ENCODE peak calls at places on chromosome 22, in seven cellular contexts. One of them, this sample, is unnamed. For H3K36me3 and H3K4me1, the result is how much of the 10 kb centered on the place peaks cover.

GRCh38 chr22:22058649-22059475 is 76.3 kb upstream of the TOP3B start:
- ATAC-seq in mucosa of descending colon: peak
- ATAC-seq in pancreas: no peak
- ATAC-seq in Panc1: no peak
- ATAC-seq in lung: no peak
- ATAC-seq in HCT116: no peak
- ATAC-seq in upper lobe of right lung: no peak
- ATAC-seq in this sample: no peak

GRCh38 chr22:17117890-17118289 is 3.3 kb downstream of the TMEM121B start:
- ATAC-seq in mucosa of descending colon: no peak
- ATAC-seq in pancreas: no peak
- ATAC-seq in Panc1: no peak
- ATAC-seq in lung: no peak
- ATAC-seq in HCT116: no peak
- ATAC-seq in upper lobe of right lung: no peak
- ATAC-seq in this sample: no peak

GRCh38 chr22:20267441-20268288 is 453 bp downstream of the RTN4R start:
- ATAC-seq in mucosa of descending colon: peak
- ATAC-seq in pancreas: peak
- ATAC-seq in Panc1: peak
- ATAC-seq in lung: no peak
- ATAC-seq in HCT116: peak
- ATAC-seq in upper lobe of right lung: peak
- ATAC-seq in this sample: no peak

GRCh38 chr22:48592066-48592345 is 1235.7 kb downstream of the BRD1 start:
- ATAC-seq in mucosa of descending colon: no peak
- ATAC-seq in pancreas: no peak
- ATAC-seq in Panc1: no peak
- ATAC-seq in lung: no peak
- ATAC-seq in HCT116: no peak
- ATAC-seq in upper lobe of right lung: no peak
- ATAC-seq in this sample: no peak

GRCh38 chr22:27634043-27634442 is 167.5 kb downstream of the MN1 start:
- ATAC-seq in mucosa of descending colon: no peak
- ATAC-seq in pancreas: no peak
- ATAC-seq in Panc1: no peak
- ATAC-seq in lung: no peak
- ATAC-seq in HCT116: no peak
- ATAC-seq in upper lobe of right lung: no peak
- ATAC-seq in this sample: no peak

GRCh38 chr22:20494978-20495860 is at the start of gene KLHL22:
- ATAC-seq in mucosa of descending colon: peak
- ATAC-seq in pancreas: peak
- ATAC-seq in Panc1: peak
- ATAC-seq in lung: peak
- ATAC-seq in HCT116: peak
- ATAC-seq in upper lobe of right lung: peak
- ATAC-seq in this sample: peak

GRCh38 chr22:25417792-25418191 is 146.7 kb upstream of the GRK3 start:
- ATAC-seq in mucosa of descending colon: no peak
- ATAC-seq in pancreas: no peak
- ATAC-seq in Panc1: no peak
- ATAC-seq in lung: no peak
- ATAC-seq in HCT116: no peak
- ATAC-seq in upper lobe of right lung: no peak
- ATAC-seq in this sample: no peak

GRCh38 chr22:40334899-40335298 is 11.4 kb upstream of the ADSL start:
- ATAC-seq in mucosa of descending colon: no peak
- ATAC-seq in pancreas: no peak
- ATAC-seq in Panc1: no peak
- ATAC-seq in lung: no peak
- ATAC-seq in HCT116: no peak
- ATAC-seq in upper lobe of right lung: no peak
- ATAC-seq in this sample: no peak

GRCh38 chr22:48506506-48507145 is 1321.0 kb downstream of the BRD1 start:
- ATAC-seq in mucosa of descending colon: no peak
- ATAC-seq in pancreas: no peak
- ATAC-seq in Panc1: no peak
- ATAC-seq in lung: no peak
- ATAC-seq in HCT116: no peak
- ATAC-seq in upper lobe of right lung: no peak
- ATAC-seq in this sample: no peak

GRCh38 chr22:50725597-50725996 is 12.4 kb upstream of the ACR start:
- ATAC-seq in mucosa of descending colon: no peak
- ATAC-seq in pancreas: no peak
- ATAC-seq in Panc1: no peak
- ATAC-seq in lung: no peak
- ATAC-seq in HCT116: no peak
- ATAC-seq in upper lobe of right lung: no peak
- ATAC-seq in this sample: no peak

GRCh38 chr22:47136671-47137070 is 374.2 kb downstream of the TBC1D22A start:
- ATAC-seq in mucosa of descending colon: no peak
- ATAC-seq in pancreas: no peak
- ATAC-seq in Panc1: no peak
- ATAC-seq in lung: no peak
- ATAC-seq in HCT116: no peak
- ATAC-seq in upper lobe of right lung: no peak
- ATAC-seq in this sample: no peak

GRCh38 chr22:44309137-44309536 is 3.6 kb downstream of the SHISAL1 start:
- ATAC-seq in mucosa of descending colon: peak
- ATAC-seq in pancreas: peak
- ATAC-seq in Panc1: peak
- ATAC-seq in lung: peak
- ATAC-seq in HCT116: peak
- ATAC-seq in upper lobe of right lung: peak
- ATAC-seq in this sample: peak

GRCh38 chr22:48205790-48206189 is 1443.3 kb downstream of the TBC1D22A start:
- ATAC-seq in mucosa of descending colon: no peak
- ATAC-seq in pancreas: no peak
- ATAC-seq in Panc1: no peak
- ATAC-seq in lung: no peak
- ATAC-seq in HCT116: no peak
- ATAC-seq in upper lobe of right lung: no peak
- ATAC-seq in this sample: no peak

GRCh38 chr22:40009953-40010751 is 15.4 kb downstream of the FAM83F start:
- ATAC-seq in mucosa of descending colon: no peak
- ATAC-seq in pancreas: peak
- ATAC-seq in Panc1: no peak
- ATAC-seq in lung: no peak
- ATAC-seq in HCT116: no peak
- ATAC-seq in upper lobe of right lung: no peak
- ATAC-seq in this sample: no peak

GRCh38 chr22:40181323-40181722 is 3.6 kb downstream of the TNRC6B start:
- ATAC-seq in mucosa of descending colon: peak
- ATAC-seq in pancreas: no peak
- ATAC-seq in Panc1: no peak
- ATAC-seq in lung: no peak
- ATAC-seq in HCT116: no peak
- ATAC-seq in upper lobe of right lung: no peak
- ATAC-seq in this sample: no peak

GRCh38 chr22:45763236-45763624 is 91.6 kb downstream of the ATXN10 start:
- ATAC-seq in mucosa of descending colon: no peak
- ATAC-seq in pancreas: no peak
- ATAC-seq in Panc1: no peak
- ATAC-seq in lung: peak
- ATAC-seq in HCT116: no peak
- ATAC-seq in upper lobe of right lung: peak
- ATAC-seq in this sample: no peak

GRCh38 chr22:31229402-31230140 is 17.5 kb downstream of the LIMK2 start:
- ATAC-seq in mucosa of descending colon: peak
- ATAC-seq in pancreas: peak
- ATAC-seq in Panc1: no peak
- ATAC-seq in lung: no peak
- ATAC-seq in HCT116: no peak
- ATAC-seq in upper lobe of right lung: peak
- ATAC-seq in this sample: peak

GRCh38 chr22:46609175-46609690 is 11.0 kb upstream of the GRAMD4 start:
- ATAC-seq in mucosa of descending colon: peak
- ATAC-seq in pancreas: peak
- ATAC-seq in Panc1: peak
- ATAC-seq in lung: no peak
- ATAC-seq in HCT116: peak
- ATAC-seq in upper lobe of right lung: no peak
- ATAC-seq in this sample: no peak

GRCh38 chr22:48037618-48038017 is 1275.2 kb downstream of the TBC1D22A start:
- ATAC-seq in mucosa of descending colon: no peak
- ATAC-seq in pancreas: no peak
- ATAC-seq in Panc1: no peak
- ATAC-seq in lung: no peak
- ATAC-seq in HCT116: no peak
- ATAC-seq in upper lobe of right lung: no peak
- ATAC-seq in this sample: no peak

GRCh38 chr22:28813772-28814518 is 13.6 kb upstream of the XBP1 start:
- ATAC-seq in mucosa of descending colon: peak
- ATAC-seq in pancreas: peak
- ATAC-seq in Panc1: no peak
- ATAC-seq in lung: peak
- ATAC-seq in HCT116: no peak
- ATAC-seq in upper lobe of right lung: peak
- ATAC-seq in this sample: peak

GRCh38 chr22:44739024-44739423 is 13.4 kb upstream of the ARHGAP8 start:
- ATAC-seq in mucosa of descending colon: no peak
- ATAC-seq in pancreas: no peak
- ATAC-seq in Panc1: no peak
- ATAC-seq in lung: no peak
- ATAC-seq in HCT116: no peak
- ATAC-seq in upper lobe of right lung: no peak
- ATAC-seq in this sample: no peak

GRCh38 chr22:39926175-39927152 is 25.6 kb downstream of the GRAP2 start:
- ATAC-seq in mucosa of descending colon: peak
- ATAC-seq in pancreas: peak
- ATAC-seq in Panc1: no peak
- ATAC-seq in lung: no peak
- ATAC-seq in HCT116: no peak
- ATAC-seq in upper lobe of right lung: no peak
- ATAC-seq in this sample: no peak

GRCh38 chr22:23705358-23705757 is 14.5 kb downstream of the RGL4 start:
- ATAC-seq in mucosa of descending colon: no peak
- ATAC-seq in pancreas: no peak
- ATAC-seq in Panc1: no peak
- ATAC-seq in lung: no peak
- ATAC-seq in HCT116: no peak
- ATAC-seq in upper lobe of right lung: no peak
- ATAC-seq in this sample: no peak
- H3K36me3 ChIP-seq in mucosa of descending colon: under half
- H3K36me3 ChIP-seq in pancreas: under half
- H3K36me3 ChIP-seq in Panc1: under half
- H3K36me3 ChIP-seq in lung: half or more
- H3K36me3 ChIP-seq in HCT116: under half
- H3K36me3 ChIP-seq in upper lobe of right lung: half or more
- H3K36me3 ChIP-seq in this sample: under half

DNA sequence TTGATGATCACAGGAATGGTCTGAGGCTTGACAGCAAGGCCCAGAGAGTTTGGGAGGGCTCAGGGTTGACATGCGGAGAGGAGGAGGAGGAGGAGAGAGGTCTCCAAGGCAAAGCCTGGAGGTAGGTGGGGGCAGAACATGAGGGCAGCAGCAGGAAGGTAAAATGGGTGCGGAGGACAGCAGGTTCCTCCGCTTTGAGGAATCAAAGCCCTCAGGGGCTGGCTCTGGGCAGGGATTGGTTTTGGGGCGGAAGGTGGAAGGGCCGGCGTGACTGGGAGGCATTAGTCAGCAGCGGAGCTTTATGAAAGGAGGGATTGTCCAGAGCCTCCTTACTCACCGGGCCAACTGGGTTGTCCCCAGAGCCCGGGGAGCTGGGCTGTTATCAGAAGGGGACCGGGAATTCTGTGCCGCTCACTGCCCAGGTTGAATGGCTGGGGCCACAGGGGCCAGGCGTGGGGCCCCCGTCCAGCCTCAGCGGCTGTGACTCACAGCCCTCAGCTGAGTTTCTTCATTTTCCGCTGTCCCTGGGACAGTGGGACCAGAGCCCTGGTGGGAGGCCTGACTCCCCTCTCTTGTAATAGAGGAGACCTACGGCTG is 36.2 kb downstream of the LIF start:
- ATAC-seq in mucosa of descending colon: no peak
- ATAC-seq in pancreas: peak
- ATAC-seq in Panc1: peak
- ATAC-seq in lung: no peak
- ATAC-seq in HCT116: peak
- ATAC-seq in upper lobe of right lung: no peak
- ATAC-seq in this sample: no peak
- H3K4me1 ChIP-seq in mucosa of descending colon: under half
- H3K4me1 ChIP-seq in pancreas: under half
- H3K4me1 ChIP-seq in Panc1: half or more
- H3K4me1 ChIP-seq in lung: under half
- H3K4me1 ChIP-seq in HCT116: half or more
- H3K4me1 ChIP-seq in upper lobe of right lung: half or more
- H3K4me1 ChIP-seq in this sample: under half

DNA sequence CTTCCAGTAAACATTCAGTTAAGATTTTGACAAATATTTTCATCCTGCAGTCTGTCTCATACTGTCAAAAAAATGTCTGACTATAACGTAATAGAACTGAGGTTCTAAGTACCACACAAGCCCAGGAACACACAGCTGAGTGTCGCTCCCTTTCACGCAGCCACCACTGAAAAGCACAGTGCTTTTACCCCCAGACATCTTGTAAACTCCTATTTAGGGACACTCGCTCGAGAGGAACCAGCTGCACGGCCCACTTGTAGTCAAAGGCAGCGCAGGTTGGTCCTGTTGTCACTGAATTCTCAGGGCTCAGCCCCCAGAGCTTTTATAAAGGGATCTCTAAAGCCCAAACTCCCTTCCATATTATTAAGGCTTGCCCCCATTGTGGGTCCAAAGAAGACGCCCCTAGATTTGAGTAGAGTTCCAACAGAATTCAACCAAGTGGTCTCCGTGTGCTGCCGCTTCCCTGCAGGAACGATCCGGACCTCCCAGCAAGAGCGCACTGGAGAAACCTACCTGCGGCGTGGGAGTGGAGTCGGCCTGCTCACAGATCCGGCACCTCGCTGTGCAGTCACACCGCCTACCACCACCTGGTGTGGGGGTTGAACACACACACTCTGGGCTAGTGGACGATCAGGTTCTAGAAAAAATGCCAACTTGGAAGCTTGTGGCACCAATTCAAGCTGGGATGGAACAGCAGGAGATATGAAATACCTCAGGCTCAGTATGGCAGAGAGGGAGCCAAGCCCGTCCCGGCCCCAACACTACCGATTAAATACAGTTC is 23.4 kb downstream of the ASPHD2 start:
- ATAC-seq in mucosa of descending colon: no peak
- ATAC-seq in pancreas: no peak
- ATAC-seq in Panc1: no peak
- ATAC-seq in lung: no peak
- ATAC-seq in HCT116: no peak
- ATAC-seq in upper lobe of right lung: no peak
- ATAC-seq in this sample: no peak
- H3K36me3 ChIP-seq in mucosa of descending colon: under half
- H3K36me3 ChIP-seq in pancreas: under half
- H3K36me3 ChIP-seq in Panc1: under half
- H3K36me3 ChIP-seq in lung: under half
- H3K36me3 ChIP-seq in HCT116: under half
- H3K36me3 ChIP-seq in upper lobe of right lung: half or more
- H3K36me3 ChIP-seq in this sample: half or more

DNA sequence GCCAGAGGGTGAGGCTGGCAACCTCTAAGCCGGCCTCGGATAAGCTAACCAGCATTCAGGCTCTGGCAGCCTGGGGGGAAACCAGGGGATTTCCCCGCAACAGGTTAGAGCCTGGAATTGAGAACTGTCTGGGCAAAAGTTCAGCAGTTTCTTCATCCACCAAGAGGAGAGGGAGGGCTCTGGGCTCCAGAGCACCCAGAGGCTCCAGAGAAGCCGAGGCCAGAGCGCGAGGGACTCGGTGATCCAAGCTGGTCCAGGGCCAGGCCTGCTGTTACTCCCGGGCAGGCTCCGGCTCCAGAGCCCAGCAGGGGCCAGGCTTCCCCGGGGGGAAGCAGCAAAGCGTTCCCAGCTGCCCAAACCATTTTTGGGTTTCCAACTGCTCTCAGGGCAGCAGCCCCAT is 13.3 kb upstream of the SH3BP1 start:
- ATAC-seq in mucosa of descending colon: peak
- ATAC-seq in pancreas: peak
- ATAC-seq in Panc1: no peak
- ATAC-seq in lung: peak
- ATAC-seq in HCT116: no peak
- ATAC-seq in upper lobe of right lung: peak
- ATAC-seq in this sample: peak
- H3K4me1 ChIP-seq in mucosa of descending colon: under half
- H3K4me1 ChIP-seq in pancreas: under half
- H3K4me1 ChIP-seq in Panc1: under half
- H3K4me1 ChIP-seq in lung: under half
- H3K4me1 ChIP-seq in HCT116: under half
- H3K4me1 ChIP-seq in upper lobe of right lung: under half
- H3K4me1 ChIP-seq in this sample: under half